ENCODE peak calls at places on chromosomes 3 and 15, in seven cellular contexts. F, S, M, L, U, Q and I are unnamed samples.

GRCh38 chr15:85742186-85742751 is 52.5 kb downstream of the KLHL25 start:
- DNase-seq in L (no peak), M (no peak), U (no peak), S (peak; percentile 53), Q (peak; percentile 26), F (peak; percentile 7), I (no peak)

GRCh38 chr15:79339588-79340314 is 28.8 kb downstream of the TMED3 start:
- DNase-seq in L (peak; percentile 69), U (no peak), S (no peak), Q (no peak), F (peak; percentile 32), M (no peak), I (no peak)

GRCh38 chr3:162370136-162370535 is 873.5 kb downstream of the OTOL1 start:
- DNase-seq in L (no peak), M (no peak), S (no peak), F (no peak), Q (no peak), U (no peak), I (no peak)

GRCh38 chr3:108054935-108055334 is 35.9 kb downstream of the CD47 start:
- DNase-seq in S (no peak), L (no peak), U (no peak), F (no peak), M (no peak), Q (no peak), I (no peak)

GRCh38 chr3:139564290-139564861 is 24.8 kb upstream of the RBP1 start:
- DNase-seq in Q (no peak), M (no peak), U (peak; percentile 55), L (no peak), F (peak; percentile 24), S (no peak), I (no peak)

GRCh38 chr3:12901631-12902045 is 60.3 kb upstream of the RPL32 start:
- DNase-seq in L (no peak), M (no peak), S (peak; percentile 74), F (no peak), Q (peak; percentile 22), U (no peak), I (no peak)

GRCh38 chr3:59290358-59290757 is 240.5 kb upstream of the CFAP20DC start:
- DNase-seq in S (no peak), F (no peak), M (no peak), L (no peak), U (no peak), Q (no peak), I (no peak)

GRCh38 chr15:62163847-62164499 is 1.1 kb downstream of the C2CD4B start:
- DNase-seq in L (peak; percentile 44), Q (no peak), M (no peak), S (peak; percentile 73), F (no peak), U (no peak), I (no peak)

GRCh38 chr15:71800835-71801745 is 9.3 kb upstream of the NR2E3 start:
- DNase-seq in Q (no peak), F (peak; percentile 66), M (peak; percentile 52), U (no peak), L (peak; percentile 77), S (no peak), I (peak; percentile 36)

GRCh38 chr3:40681658-40682055 is 156.9 kb downstream of the ZNF621 start:
- DNase-seq in M (no peak), F (no peak), L (no peak), U (no peak), S (no peak), Q (no peak), I (no peak)

DNA sequence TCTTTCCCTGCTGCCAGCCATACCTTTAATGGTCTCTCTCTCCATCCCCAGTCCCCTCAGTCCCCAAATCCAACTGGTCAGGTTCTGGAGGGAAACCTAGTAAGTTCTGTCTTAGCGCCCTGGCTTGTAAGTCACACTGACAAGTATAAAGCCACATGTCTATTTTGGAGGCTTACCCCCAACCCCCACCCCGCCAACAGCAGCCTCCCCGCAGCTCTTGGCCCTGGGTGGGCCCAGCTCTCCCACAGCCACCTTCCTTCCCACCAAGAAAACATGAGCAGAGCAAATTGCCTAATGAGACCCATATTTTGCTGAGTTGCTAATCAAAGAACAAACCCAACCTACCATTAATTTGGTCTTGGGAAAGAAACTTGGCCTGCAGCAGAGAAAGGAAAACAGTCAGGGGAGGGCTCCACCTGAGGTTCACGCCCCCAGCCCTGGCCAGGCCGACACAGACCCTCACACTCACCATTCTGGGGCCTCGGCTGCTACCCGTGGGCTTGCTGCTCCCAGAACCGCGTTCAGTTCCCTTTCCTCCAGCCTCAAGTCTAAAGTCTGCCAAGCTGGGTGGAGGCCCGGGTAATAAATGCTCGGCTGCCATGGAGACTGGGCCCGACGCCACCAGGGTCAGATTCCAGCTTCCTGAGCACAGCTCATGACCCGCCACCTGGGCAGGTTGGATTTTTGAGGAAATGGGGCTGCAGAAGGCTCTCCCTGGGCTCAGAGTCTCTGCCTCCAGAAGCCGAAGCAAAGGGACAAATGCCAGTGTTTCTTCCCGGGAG is at the start of gene CALML4:
- DNase-seq in U (peak; percentile 81), Q (peak; percentile 64), L (peak; percentile 70), S (no peak), M (peak; percentile 86), F (peak; percentile 63), I (peak; percentile 70)
- TF ChIP-seq POLR2A in U (no peak), Q (no peak), L (no peak), S (no peak), M (no peak), F (no peak), I (no peak)

DNA sequence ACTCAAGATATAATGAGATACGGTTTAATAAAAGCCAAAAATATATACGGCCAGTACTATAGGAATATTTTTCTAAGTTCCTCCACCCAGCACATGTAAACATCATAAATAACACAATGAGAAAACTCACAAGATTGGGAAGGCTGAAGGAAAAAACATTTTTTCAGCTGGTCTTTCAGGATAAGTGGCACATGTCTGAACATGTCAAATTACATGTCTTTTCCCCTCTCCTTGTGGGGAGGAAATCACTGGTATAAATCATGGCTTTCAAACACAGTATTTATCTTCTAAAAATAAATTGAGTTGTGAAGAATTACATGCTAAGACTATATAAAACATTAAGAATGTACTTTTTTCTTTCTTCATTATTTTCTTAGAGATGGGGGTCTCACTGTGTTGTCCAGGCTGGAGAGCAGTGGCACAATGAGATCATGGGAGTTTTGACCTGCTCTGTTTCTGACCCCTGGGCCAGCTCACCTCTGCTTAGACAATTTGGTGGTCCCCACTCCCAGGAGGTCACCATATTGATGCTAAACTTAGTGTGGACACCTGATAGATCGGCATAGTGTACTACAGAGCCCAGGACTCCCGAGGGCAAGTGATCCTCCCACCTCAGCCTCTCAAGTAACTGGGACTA is 32.8 kb downstream of the ETV5 start:
- DNase-seq in L (no peak), S (no peak), F (no peak), M (no peak), Q (no peak), U (no peak), I (no peak)
- H3K4me1 ChIP-seq in L (no peaks in the 10 kb centered on the region), S (no peaks in the 10 kb centered on the region), F (no peaks in the 10 kb centered on the region), M (no peaks in the 10 kb centered on the region), Q (no peaks in the 10 kb centered on the region), U (peaks cover 1% of the 10 kb centered on the region), I (no peaks in the 10 kb centered on the region)

GRCh38 chr15:40934457-40934856 is 5.3 kb downstream of the DLL4 start:
- DNase-seq in L (no peak), F (no peak), Q (no peak), S (no peak), U (no peak), M (no peak), I (no peak)
- H3K27me3 ChIP-seq in L (no peaks in the 10 kb centered on the region), F (no peaks in the 10 kb centered on the region), Q (peaks cover 11% of the 10 kb centered on the region), S (peaks cover 26% of the 10 kb centered on the region), U (no peaks in the 10 kb centered on the region), M (peaks cover 30% of the 10 kb centered on the region), I (peaks cover 21% of the 10 kb centered on the region)

GRCh38 chr3:124748560-124749198 is 18.4 kb downstream of the UMPS start:
- DNase-seq in L (no peak), F (no peak), S (no peak), U (no peak), Q (no peak), M (no peak), I (no peak)

GRCh38 chr3:124751501-124751900 is 21.2 kb downstream of the UMPS start:
- DNase-seq in U (no peak), M (no peak), F (no peak), L (no peak), Q (no peak), S (no peak), I (no peak)

GRCh38 chr3:124745092-124745491 is 14.8 kb downstream of the UMPS start:
- DNase-seq in M (no peak), Q (no peak), F (no peak), U (no peak), L (no peak), S (no peak), I (no peak)

GRCh38 chr3:124745756-124746155 is 15.5 kb downstream of the UMPS start:
- DNase-seq in L (no peak), Q (no peak), F (no peak), S (no peak), M (no peak), U (no peak), I (no peak)

GRCh38 chr3:124747111-124747981 is 17.1 kb downstream of the UMPS start:
- DNase-seq in F (no peak), L (no peak), M (no peak), U (no peak), Q (no peak), S (no peak), I (no peak)
- TF ChIP-seq POLR2A in F (no peak), L (no peak), M (no peak), U (no peak), Q (no peak), S (no peak), I (no peak)

DNA sequence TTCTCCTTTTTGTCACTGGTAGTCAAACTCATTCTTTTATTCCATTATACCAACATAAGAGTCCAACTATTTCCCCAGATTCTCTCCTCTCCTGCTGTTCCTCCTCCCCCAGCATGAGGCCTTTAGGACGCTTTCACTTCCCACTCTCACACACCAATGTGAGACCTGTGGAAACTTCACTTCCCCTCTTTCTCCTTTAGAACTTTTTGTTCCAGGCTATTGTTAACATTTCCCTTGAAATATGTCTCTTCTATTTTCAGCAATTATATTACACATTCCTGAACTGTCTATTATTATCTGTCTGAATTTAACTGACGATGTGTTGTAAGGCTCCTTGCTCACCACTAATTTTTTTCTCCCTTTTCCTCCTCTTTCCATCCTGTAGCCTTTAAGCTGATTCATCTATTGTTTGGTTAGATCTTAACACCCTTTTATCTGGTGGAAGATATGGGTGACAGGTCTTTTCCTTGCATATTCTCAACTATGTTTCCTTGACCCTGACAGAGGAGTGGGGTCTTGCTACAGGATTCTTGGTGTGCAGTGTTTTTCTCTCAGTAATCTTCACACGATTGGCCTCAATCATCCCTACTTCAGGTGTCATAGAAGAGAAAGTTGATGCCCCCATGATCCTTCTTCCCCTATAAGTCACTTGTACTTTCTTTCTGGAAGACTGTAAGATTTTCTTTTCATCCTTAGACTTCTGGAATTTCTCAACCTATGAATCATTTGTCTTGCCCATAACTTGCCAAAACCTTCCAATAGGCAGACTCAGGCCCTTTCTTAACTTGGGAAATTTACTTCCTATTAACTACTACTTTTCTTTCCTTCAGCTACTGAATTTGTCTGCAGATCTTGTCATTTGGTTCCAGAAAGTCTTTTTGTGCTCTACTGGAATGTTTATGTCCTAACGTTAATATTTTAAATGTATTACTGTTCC is 5.9 kb downstream of the CYP19A1 start:
- DNase-seq in M (no peak), Q (no peak), S (no peak), F (no peak), L (no peak), U (no peak), I (no peak)
- H3K4me1 ChIP-seq in M (peaks cover 22% of the 10 kb centered on the region), Q (peaks cover 18% of the 10 kb centered on the region), S (peaks cover 10% of the 10 kb centered on the region), F (peaks cover 16% of the 10 kb centered on the region), L (peaks cover 16% of the 10 kb centered on the region), U (no peaks in the 10 kb centered on the region), I (no peaks in the 10 kb centered on the region)